ENCODE peak calls at places on chromosomes 4 and X, in eight cellular contexts. X is breast epithelium, V is uterus, M is thoracic aorta, D is heart left ventricle, Y is spleen, H is IMR-90, Z is tibial artery. W is an unnamed sample.

GRCh38 chr4:146040623-146041022 is 102.0 kb upstream of the ZNF827 start:
- DNase-seq in D (no peak), X (no peak), H (no peak), V (no peak), Y (no peak), M (no peak), Z (no peak), W (no peak)

GRCh38 chrX:1242901-1243402 is 25.7 kb upstream of the CSF2RA start:
- DNase-seq in D (no peak), Z (no peak), H (no peak), Y (peak; percentile 48), X (no peak), V (no peak), M (no peak), W (no peak)

GRCh38 chrX:151004085-151004484 is 20.9 kb downstream of the HMGB3 start:
- DNase-seq in Z (no peak), D (no peak), V (no peak), X (no peak), H (peak; percentile 2), M (no peak), Y (no peak), W (no peak)

GRCh38 chrX:13167444-13168207 is 123.2 kb upstream of the FAM9C start:
- DNase-seq in H (peak; percentile 22), X (no peak), D (no peak), V (no peak), M (no peak), Y (no peak), Z (no peak), W (no peak)

GRCh38 chr4:143089847-143090246 is 94.9 kb upstream of the USP38 start:
- DNase-seq in X (no peak), D (no peak), V (no peak), M (no peak), Z (no peak), Y (no peak), H (no peak), W (no peak)

GRCh38 chrX:38376747-38377146 is 24.3 kb downstream of the OTC start:
- DNase-seq in V (no peak), X (no peak), Y (no peak), M (no peak), D (no peak), H (no peak), Z (no peak), W (no peak)

GRCh38 chrX:122868626-122869025 is 315.5 kb upstream of the GRIA3 start:
- DNase-seq in D (no peak), Z (no peak), M (no peak), V (no peak), H (no peak), X (no peak), Y (no peak), W (no peak)

GRCh38 chrX:73447311-73447794 is 500 bp downstream of the CDX4 start:
- DNase-seq in D (no peak), X (no peak), Y (peak; percentile 60), H (no peak), M (no peak), V (no peak), Z (no peak), W (no peak)

GRCh38 chr4:71570492-71570891 is 213.4 kb downstream of the GC start:
- DNase-seq in Y (no peak), M (no peak), H (peak; percentile 17), D (no peak), V (no peak), Z (no peak), X (no peak), W (no peak)

GRCh38 chrX:15236146-15236545 is 33.7 kb downstream of the ASB9 start:
- DNase-seq in Z (no peak), M (no peak), X (no peak), V (no peak), Y (no peak), H (no peak), D (no peak), W (no peak)

GRCh38 chrX:46268429-46268828 is 276.8 kb downstream of the ZNF674 start:
- DNase-seq in X (no peak), M (no peak), Y (no peak), D (no peak), Z (no peak), H (no peak), V (no peak), W (no peak)

DNA sequence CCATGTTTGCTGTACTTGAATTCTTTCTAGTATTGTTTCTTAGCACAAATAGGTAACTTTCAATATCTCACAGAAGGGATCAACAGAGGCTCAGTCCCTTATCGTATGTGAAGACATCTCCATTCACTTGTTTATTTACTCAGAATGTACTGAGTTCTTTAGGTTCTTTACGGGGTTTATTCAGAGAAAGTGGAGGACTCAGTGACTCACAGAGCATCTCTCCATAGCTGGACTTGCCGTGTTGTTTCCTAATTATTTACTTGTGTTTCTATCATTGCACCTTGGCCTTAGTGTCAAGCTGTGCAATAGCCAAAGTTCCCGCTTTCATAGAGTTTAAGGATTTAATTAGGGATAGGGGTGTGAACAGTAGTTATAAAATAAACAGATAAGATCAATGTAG is 57.1 kb downstream of the RHOH start:
- DNase-seq in X (no peak), Y (no peak), M (no peak), H (no peak), Z (no peak), V (no peak), D (no peak), W (no peak)
- H3K4me1 ChIP-seq in X (no peaks in the 10 kb centered on the region), Y (peaks cover 30% of the 10 kb centered on the region), M (no peaks in the 10 kb centered on the region), H (peaks cover 9% of the 10 kb centered on the region), Z (no peaks in the 10 kb centered on the region), V (no peaks in the 10 kb centered on the region), D (no peaks in the 10 kb centered on the region), W (no peaks in the 10 kb centered on the region)

GRCh38 chr4:139938414-139938813 is 215.6 kb downstream of the MAML3 start:
- DNase-seq in M (no peak), V (no peak), Z (no peak), X (no peak), H (no peak), Y (no peak), D (no peak), W (no peak)
- H3K9me3 ChIP-seq in M (no peaks in the 10 kb centered on the region), V (no peaks in the 10 kb centered on the region), Z (no peaks in the 10 kb centered on the region), X (no peaks in the 10 kb centered on the region), H (no peaks in the 10 kb centered on the region), Y (no peaks in the 10 kb centered on the region), D (no peaks in the 10 kb centered on the region), W (no peaks in the 10 kb centered on the region)

GRCh38 chr4:78926825-78927224 is 12.4 kb downstream of the PAQR3 start:
- DNase-seq in X (no peak), M (no peak), V (no peak), Z (no peak), H (no peak), Y (no peak), D (no peak), W (no peak)

GRCh38 chr4:78928835-78929234 is 10.4 kb downstream of the PAQR3 start:
- DNase-seq in V (no peak), M (no peak), X (no peak), Z (no peak), H (no peak), D (no peak), Y (peak; percentile 57), W (no peak)

GRCh38 chr4:78922207-78922606 is 17.0 kb downstream of the PAQR3 start:
- DNase-seq in X (no peak), H (peak; percentile 83), M (no peak), D (no peak), Y (no peak), V (no peak), Z (no peak), W (no peak)

DNA sequence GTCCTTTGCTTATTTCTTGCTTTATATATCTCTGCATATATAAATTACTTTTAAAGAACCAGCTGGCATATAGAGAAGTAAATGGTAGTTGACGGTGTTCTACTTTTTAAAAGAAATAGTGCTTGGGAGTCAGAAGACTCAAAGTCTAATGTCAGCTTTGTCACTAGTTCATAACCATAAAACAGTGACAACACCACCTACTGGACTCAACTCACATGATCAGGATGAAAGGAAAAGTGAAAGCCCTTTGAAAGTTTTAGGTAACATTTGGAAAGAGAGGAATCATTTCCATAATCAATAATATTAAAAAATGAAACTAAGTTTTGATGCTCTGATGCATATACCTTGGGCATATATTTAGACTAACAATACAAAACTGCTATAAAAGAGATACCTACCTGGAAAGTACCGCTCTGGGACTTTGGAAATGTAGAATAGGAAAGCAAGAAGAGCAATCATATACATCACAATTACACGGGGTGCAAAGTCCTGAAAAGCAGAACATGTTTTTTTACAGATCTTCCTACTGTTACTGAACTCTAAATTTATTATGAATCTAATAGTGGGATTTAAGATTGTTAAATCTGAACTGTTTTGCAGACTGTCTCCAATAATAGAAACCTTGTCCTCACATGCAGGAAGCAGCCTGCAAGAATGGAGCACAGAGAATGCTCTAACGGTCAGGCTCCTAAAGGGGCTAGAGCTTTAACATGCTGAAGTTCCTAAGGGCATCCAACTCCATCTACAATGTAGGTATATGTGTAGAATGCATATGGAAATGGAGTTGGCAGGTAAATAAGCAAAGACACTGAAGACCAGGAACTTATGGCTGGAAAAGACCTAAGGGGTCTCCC is 15.6 kb downstream of the PAQR3 start:
- DNase-seq in V (no peak), X (no peak), Z (no peak), M (no peak), H (no peak), Y (no peak), D (no peak), W (no peak)
- TF ChIP-seq CTCF in V (no peak), X (no peak), Z (no peak), M (no peak), H (no peak), Y (peak; percentile 8), D (no peak), W (no peak)

GRCh38 chr4:73865697-73866096 is 3.5 kb upstream of the CXCL1 start:
- DNase-seq in V (no peak), H (no peak), Y (no peak), D (no peak), Z (no peak), M (no peak), X (no peak), W (no peak)
- H3K4me1 ChIP-seq in V (no peaks in the 10 kb centered on the region), H (peaks cover 10% of the 10 kb centered on the region), Y (peaks cover 38% of the 10 kb centered on the region), D (no peaks in the 10 kb centered on the region), Z (peaks cover 14% of the 10 kb centered on the region), M (peaks cover 12% of the 10 kb centered on the region), X (no peaks in the 10 kb centered on the region), W (no peaks in the 10 kb centered on the region)

DNA sequence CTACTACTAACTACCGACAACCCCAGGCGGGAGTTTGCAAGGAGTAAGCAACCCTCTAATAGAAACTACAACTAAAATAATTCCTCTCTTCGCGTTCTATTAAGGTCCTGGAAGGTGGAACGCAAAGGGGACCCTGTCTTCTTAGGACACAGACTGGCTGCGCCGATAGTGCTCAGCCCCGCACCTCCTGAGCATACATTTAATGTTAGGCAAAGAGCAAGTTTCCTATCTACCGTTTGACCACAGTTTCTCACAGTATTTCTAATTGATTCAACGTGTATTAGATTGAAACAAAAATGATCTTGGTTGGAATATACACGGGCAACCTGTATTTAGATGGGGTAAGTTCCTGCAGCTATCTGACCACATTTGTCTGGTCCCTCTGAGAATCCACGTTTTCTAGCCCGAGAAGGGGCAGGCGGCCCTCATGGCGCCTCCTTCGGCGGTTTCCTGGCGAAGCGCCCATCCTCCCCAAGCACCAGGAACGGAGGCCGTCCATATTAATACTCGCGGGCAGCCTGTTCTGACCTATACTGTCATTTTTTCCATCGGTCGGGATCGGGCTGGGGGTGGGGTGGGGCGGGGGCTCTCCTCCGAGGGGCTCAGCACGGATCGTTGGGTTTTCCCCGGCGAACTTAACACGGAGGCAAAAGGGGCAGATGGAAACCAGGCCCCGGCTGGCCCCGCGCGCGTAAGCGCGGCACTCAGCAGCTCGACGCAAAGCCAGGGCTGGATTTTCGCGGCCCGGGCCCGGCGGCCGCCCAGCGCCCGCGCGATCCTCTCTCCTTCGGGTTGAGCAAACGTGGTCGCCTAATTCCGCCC is 77.0 kb upstream of the BCOR start:
- DNase-seq in X (no peak), Y (peak; percentile 88), H (no peak), D (peak; percentile 66), Z (peak; percentile 72), M (no peak), V (peak; percentile 56), W (no peak)
- H3K9me3 ChIP-seq in X (peaks cover 5% of the 10 kb centered on the region), Y (no peaks in the 10 kb centered on the region), H (no peaks in the 10 kb centered on the region), D (no peaks in the 10 kb centered on the region), Z (no peaks in the 10 kb centered on the region), M (no peaks in the 10 kb centered on the region), V (no peaks in the 10 kb centered on the region), W (peaks cover 23% of the 10 kb centered on the region)

W was measured in lung.